ENCODE peak calls at places on chromosomes 16 and 17, in seven cellular contexts. D is effector CD4-positive, alpha-beta T cell; H is activated T-helper 1 cell treated with anti-CD3 and anti-CD28 coated beads, Interleukin-12 subunit alpha, Interleukin-12 subunit beta, Interleukin-2, Interleukin-4 antibody, amounts not matched to agents 30 ng/mL and 10 ng/mL and 1 ng/mL, durations not matched to agents 14 hours and 24 hours and 36 hours; Y is NCI-H1694; O is tibial nerve; Z is RPMI8226; N is stimulated activated CD4-positive, alpha-beta T cell treated with anti-CD3 and anti-CD28 coated beads, Interleukin-1b, Interleukin-23, amount 100 ng/mL, for 24 hours. R is an unnamed sample.

GRCh38 chr17:31318298-31319190 is 2.9 kb downstream of the EVI2A start:
- DNase-seq in D (peak; percentile 65), H (peak; percentile 46), N (no peak), Y (no peak), O (peak; percentile 66), Z (peak; percentile 87), R (no peak)

GRCh38 chr17:38874505-38875419 is 4.9 kb downstream of the LASP1 start:
- DNase-seq in H (no peak), N (no peak), Y (no peak), D (no peak), O (no peak), Z (no peak), R (no peak)

GRCh38 chr16:56102159-56102798 is 89.0 kb upstream of the GNAO1 start:
- DNase-seq in N (no peak), O (no peak), D (no peak), H (no peak), Z (no peak), Y (peak; percentile 94), R (no peak)

GRCh38 chr17:13429201-13429600 is 172.5 kb downstream of the HS3ST3A1 start:
- DNase-seq in D (no peak), H (no peak), Z (no peak), O (peak; percentile 16), Y (no peak), N (no peak), R (no peak)

GRCh38 chr16:83953796-83954576 is 946 bp downstream of the OSGIN1 start:
- DNase-seq in Y (no peak), N (no peak), Z (peak; percentile 78), H (no peak), O (no peak), D (no peak), R (peak; percentile 15)

GRCh38 chr17:33725675-33726271 is 432.7 kb upstream of the ASIC2 start:
- DNase-seq in Y (peak; percentile 45), D (no peak), H (no peak), Z (peak; percentile 45), N (no peak), O (no peak), R (no peak)

GRCh38 chr17:82346342-82347300 is 12.4 kb upstream of the TEX19 start:
- DNase-seq in Y (no peak), N (no peak), D (no peak), O (no peak), H (no peak), Z (peak; percentile 27), R (no peak)

GRCh38 chr17:77319211-77320031 is 178.7 kb downstream of the SEC14L1 start:
- DNase-seq in Z (peak; percentile 88), N (no peak), D (peak; percentile 55), O (peak; percentile 84), H (peak; percentile 49), Y (no peak), R (no peak)

GRCh38 chr17:10772425-10773380 is 31.2 kb downstream of the TMEM238L start:
- DNase-seq in N (no peak), D (no peak), Z (peak; percentile 49), Y (peak; percentile 22), H (no peak), O (no peak), R (no peak)

GRCh38 chr17:32909787-32910369 is 18.1 kb upstream of the TMEM98 start:
- DNase-seq in Z (peak; percentile 63), D (peak; percentile 18), N (no peak), Y (peak; percentile 61), H (peak; percentile 41), O (peak; percentile 92), R (peak; percentile 19)

GRCh38 chr16:72875291-72876036 is 172.5 kb downstream of the ZFHX3 start:
- DNase-seq in D (no peak), Y (peak; percentile 63), H (no peak), Z (no peak), O (no peak), N (no peak), R (no peak)

GRCh38 chr17:49944451-49944850 is 24.5 kb upstream of the DLX4 start:
- DNase-seq in D (no peak), O (no peak), N (no peak), Y (no peak), H (no peak), Z (no peak), R (no peak)

R was measured in SHP77 treated with DMSO at 0.1 percent for 48 hours.